ENCODE peak calls at places on chromosomes 7 and 10, in eight cellular contexts. C, X, R, M, T, Q, Z and S are unnamed samples.
A peak's percentile ranks its signal among the peaks of the same experiment; 100 is the strongest.

GRCh38 chr7:99563650-99564049 is 5.2 kb downstream of the ZNF655 start:
- DNase-seq in T (no peak), R (peak; percentile 89), C (no peak), Q (peak; percentile 80), X (no peak), M (peak; percentile 73), Z (peak; percentile 90), S (no peak)

GRCh38 chr10:15518256-15518655 is 147.2 kb upstream of the FAM171A1 start:
- DNase-seq in C (peak; percentile 49), X (no peak), R (peak; percentile 21), Q (no peak), M (peak; percentile 79), T (no peak), Z (peak; percentile 82), S (no peak)

GRCh38 chr7:104328970-104329825 is 795 bp downstream of the LHFPL3 start:
- DNase-seq in X (peak; percentile 4), T (no peak), Q (no peak), Z (peak; percentile 20), M (no peak), C (no peak), R (no peak), S (no peak)

GRCh38 chr7:81094952-81095351 is 176.1 kb upstream of the SEMA3C start:
- DNase-seq in R (no peak), X (no peak), Z (no peak), M (peak; percentile 50), C (no peak), Q (no peak), T (no peak), S (no peak)

GRCh38 chr10:79188154-79188763 is 119.5 kb downstream of the ZMIZ1 start:
- DNase-seq in C (no peak), T (peak; percentile 41), Z (no peak), R (no peak), M (no peak), X (no peak), Q (no peak), S (no peak)

GRCh38 chr10:62063795-62064472 is 162.4 kb downstream of the ARID5B start:
- DNase-seq in Q (peak; percentile 65), Z (peak; percentile 84), M (no peak), C (no peak), R (peak; percentile 63), T (no peak), X (no peak), S (no peak)

GRCh38 chr7:131007439-131008330 is 273.7 kb upstream of the KLF14 start:
- DNase-seq in Z (peak; percentile 93), X (peak; percentile 70), C (no peak), T (peak; percentile 82), R (peak; percentile 73), M (peak; percentile 97), Q (peak; percentile 79), S (peak; percentile 73)

GRCh38 chr7:155722936-155723335 is 78.5 kb downstream of the RBM33 start:
- DNase-seq in M (no peak), Z (no peak), T (no peak), X (no peak), Q (no peak), C (no peak), R (no peak), S (no peak)

GRCh38 chr7:13682626-13683025 is 306.8 kb downstream of the ETV1 start:
- DNase-seq in T (no peak), M (no peak), R (no peak), Q (no peak), C (no peak), X (no peak), Z (no peak), S (no peak)

GRCh38 chr7:80324032-80324431 is 187.8 kb downstream of the GNAT3 start:
- DNase-seq in Z (peak; percentile 75), R (peak; percentile 89), M (peak; percentile 94), X (no peak), T (no peak), C (no peak), Q (peak; percentile 58), S (no peak)

GRCh38 chr7:87082675-87083074 is 23.2 kb upstream of the ELAPOR2 start:
- DNase-seq in R (no peak), Q (no peak), C (no peak), Z (no peak), X (no peak), T (no peak), M (no peak), S (no peak)

GRCh38 chr10:36057180-36057579 is 415.1 kb upstream of the FZD8 start:
- DNase-seq in T (no peak), Q (peak; percentile 45), R (peak; percentile 10), M (no peak), X (no peak), Z (no peak), C (no peak), S (no peak)

GRCh38 chr10:3775671-3776551 is 9.1 kb downstream of the KLF6 start:
- DNase-seq in Q (peak; percentile 67), M (peak; percentile 41), R (peak; percentile 73), T (peak; percentile 34), Z (peak; percentile 71), C (no peak), X (no peak), S (no peak)

GRCh38 chr7:2524808-2525140 is 5.2 kb downstream of the LFNG start:
- DNase-seq in X (no peak), M (no peak), T (no peak), Z (no peak), C (no peak), R (no peak), Q (no peak), S (no peak)
- H3K4me3 ChIP-seq in X (no peak overlapping the region), M (no peak overlapping the region), T (no peak overlapping the region), Z (no peak overlapping the region), C (no peak overlapping the region), R (no peak overlapping the region), Q (no peak overlapping the region), S (no peak overlapping the region)

DNA sequence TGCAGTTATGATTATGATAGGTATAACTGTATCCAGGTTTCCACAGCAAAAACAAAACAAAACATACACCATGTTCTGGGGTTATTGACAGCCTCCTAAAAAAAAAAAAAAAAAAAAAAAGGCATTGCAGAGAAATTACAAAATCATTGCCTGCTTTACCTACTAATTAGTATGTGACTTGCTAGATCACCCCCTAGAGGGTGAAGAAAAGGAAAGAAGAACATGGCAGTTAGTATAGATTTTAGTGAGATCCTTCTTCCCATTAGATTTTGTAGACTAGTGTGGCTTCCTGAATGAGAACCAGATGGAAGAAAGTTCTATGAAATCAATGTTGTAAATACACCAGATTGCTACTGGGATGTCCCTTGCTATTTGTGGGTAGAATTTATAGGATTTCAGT is 24.0 kb upstream of the AGBL3 start:
- DNase-seq in C (no peak), T (no peak), Q (no peak), R (no peak), Z (no peak), M (no peak), X (no peak), S (no peak)
- H3K36me3 ChIP-seq in C (peaks cover 39% of the 10 kb centered on the region), T (no peaks in the 10 kb centered on the region), Q (peaks cover 57% of the 10 kb centered on the region), R (peaks cover 23% of the 10 kb centered on the region), Z (peaks cover 91% of the 10 kb centered on the region), M (peaks cover 4% of the 10 kb centered on the region), X (no peaks in the 10 kb centered on the region), S (peaks cover 86% of the 10 kb centered on the region)

GRCh38 chr7:114414151-114415053 is at the start of gene FOXP2:
- DNase-seq in M (no peak), C (no peak), R (peak; percentile 46), T (no peak), Z (peak; percentile 30), Q (peak; percentile 48), X (peak; percentile 37), S (no peak)
- H3K4me3 ChIP-seq in M (no peak within 1 kb of the TSS), C (peak within 1 kb of the TSS; percentile 24), R (peak within 1 kb of the TSS; percentile 76), T (peak within 1 kb of the TSS; percentile 24), Z (peak within 1 kb of the TSS; percentile 72), Q (peak within 1 kb of the TSS; percentile 9), X (no peak within 1 kb of the TSS), S (peak within 1 kb of the TSS; percentile 35)

GRCh38 chr10:24541239-24541753 is 182.4 kb downstream of the ARHGAP21 start:
- DNase-seq in T (no peak), X (no peak), C (no peak), R (no peak), Q (no peak), M (peak; percentile 20), Z (no peak), S (peak; percentile 77)
- H3K36me3 ChIP-seq in T (no peaks in the 10 kb centered on the region), X (no peaks in the 10 kb centered on the region), C (no peaks in the 10 kb centered on the region), R (peaks cover 2% of the 10 kb centered on the region), Q (peaks cover 24% of the 10 kb centered on the region), M (no peaks in the 10 kb centered on the region), Z (peaks cover 9% of the 10 kb centered on the region), S (peaks cover 21% of the 10 kb centered on the region)

DNA sequence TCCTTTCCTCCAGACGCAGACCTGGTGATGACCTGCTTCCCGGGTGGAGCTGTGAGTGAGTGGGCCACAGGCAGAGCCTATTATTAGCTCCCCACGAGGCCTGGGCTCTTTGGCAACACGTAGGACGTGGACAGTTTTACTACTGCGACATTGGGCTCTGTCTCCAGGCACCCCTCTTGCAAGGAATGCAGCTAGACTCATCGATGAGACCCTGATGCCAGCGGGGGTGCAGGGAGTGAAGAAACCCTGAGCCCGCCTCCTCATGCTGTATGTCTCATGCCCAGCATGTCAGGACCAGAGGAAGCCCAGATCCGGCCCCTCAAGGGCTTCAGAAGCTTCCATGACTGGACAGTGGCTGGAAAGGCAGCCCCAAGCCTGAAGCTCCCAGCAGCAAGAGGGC is 161.9 kb downstream of the TCERG1L start:
- DNase-seq in R (no peak), Z (no peak), T (no peak), Q (no peak), C (no peak), M (no peak), X (no peak), S (no peak)
- H3K4me3 ChIP-seq in R (no peak overlapping the region), Z (no peak overlapping the region), T (no peak overlapping the region), Q (no peak overlapping the region), C (no peak overlapping the region), M (no peak overlapping the region), X (no peak overlapping the region), S (no peak overlapping the region)

DNA sequence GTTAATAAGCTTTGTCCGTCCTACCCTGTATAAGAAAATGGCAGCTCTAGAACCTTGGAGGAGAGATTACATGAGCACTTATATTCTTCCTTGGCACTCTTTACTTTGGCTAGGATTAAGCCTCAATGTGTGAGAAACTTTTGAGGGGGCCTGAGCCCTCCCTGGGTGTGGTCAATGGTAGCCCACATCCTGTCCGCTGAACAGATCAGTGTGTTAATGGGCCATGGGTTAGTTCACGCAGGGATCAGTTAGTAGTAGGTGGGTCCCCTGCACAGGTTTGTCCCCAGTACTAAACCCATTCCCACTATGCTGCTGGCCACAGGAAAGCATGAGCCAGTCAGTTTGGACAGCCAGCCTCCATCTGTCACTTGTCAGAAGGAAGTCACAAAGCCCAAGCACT is 20.2 kb upstream of the IKZF1 start:
- DNase-seq in Z (no peak), M (no peak), T (no peak), X (no peak), Q (no peak), C (no peak), R (no peak), S (no peak)
- H3K36me3 ChIP-seq in Z (no peaks in the 10 kb centered on the region), M (no peaks in the 10 kb centered on the region), T (no peaks in the 10 kb centered on the region), X (no peaks in the 10 kb centered on the region), Q (no peaks in the 10 kb centered on the region), C (no peaks in the 10 kb centered on the region), R (no peaks in the 10 kb centered on the region), S (no peaks in the 10 kb centered on the region)

DNA sequence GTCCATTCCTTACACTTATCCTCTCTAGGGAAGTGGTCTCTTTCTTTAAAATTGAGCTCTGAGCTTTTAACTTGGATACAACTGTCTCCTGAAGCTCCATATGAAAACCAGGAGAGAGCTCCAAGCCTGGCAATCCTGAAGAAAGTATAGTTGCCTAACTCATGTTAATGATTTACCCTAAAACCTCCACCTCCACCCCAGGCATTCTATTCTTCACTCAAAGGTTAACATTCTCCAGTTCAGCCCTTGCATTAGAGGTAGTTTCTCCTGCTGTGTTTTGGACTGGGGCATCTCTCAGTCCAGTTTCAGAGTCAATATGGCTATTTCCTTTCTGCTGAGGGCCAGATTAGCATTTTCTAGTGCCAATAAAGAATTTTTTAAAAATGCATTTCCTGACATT is 195.5 kb downstream of the SLC25A13 start:
- DNase-seq in C (no peak), X (no peak), R (no peak), M (no peak), T (no peak), Z (no peak), Q (no peak), S (no peak)
- H3K4me3 ChIP-seq in C (no peak overlapping the region), X (no peak overlapping the region), R (no peak overlapping the region), M (no peak overlapping the region), T (no peak overlapping the region), Z (no peak overlapping the region), Q (no peak overlapping the region), S (no peak overlapping the region)